ENCODE peak calls at places on chromosomes 2 and 18, in five cellular contexts. T is spleen, N is tibial nerve, F is ovary, B is DND-41. Q is an unnamed sample.

GRCh38 chr2:205733648-205734047 is 51.3 kb downstream of the NRP2 start:
- DNase-seq in T (no peak), F (peak), B (no peak), N (no peak), Q (no peak)

GRCh38 chr18:43587538-43588153 is 310.4 kb upstream of the SYT4 start:
- DNase-seq in T (no peak), N (no peak), B (no peak), F (no peak), Q (no peak)

GRCh38 chr2:21146638-21147037 is 22.9 kb downstream of the TDRD15 start:
- DNase-seq in T (no peak), N (no peak), B (no peak), F (no peak), Q (no peak)

GRCh38 chr18:31486165-31486564 is 11.8 kb upstream of the DSG2 start:
- DNase-seq in B (no peak), N (no peak), F (peak), T (no peak), Q (no peak)

GRCh38 chr2:48529189-48529588 is 765 bp upstream of the STON1 start:
- DNase-seq in B (no peak), T (no peak), N (no peak), F (peak), Q (no peak)

GRCh38 chr18:2303517-2304238 is 267.6 kb downstream of the METTL4 start:
- DNase-seq in F (no peak), B (no peak), T (no peak), N (no peak), Q (no peak)

GRCh38 chr2:64338910-64339500 is 115.0 kb upstream of the LGALSL start:
- DNase-seq in N (no peak), B (peak), T (no peak), F (no peak), Q (no peak)

GRCh38 chr2:134397146-134397896 is 143.4 kb downstream of the MGAT5 start:
- DNase-seq in F (no peak), N (no peak), T (no peak), B (no peak), Q (no peak)

GRCh38 chr2:236289766-236290462 is 25.7 kb upstream of the ASB18 start:
- DNase-seq in N (no peak), T (no peak), F (no peak), B (no peak), Q (no peak)

GRCh38 chr2:216679658-216680024 is 15.7 kb downstream of the IGFBP5 start:
- DNase-seq in N (no peak), T (peak), B (no peak), F (no peak), Q (peak)

GRCh38 chr2:134160793-134161504 is 92.9 kb upstream of the MGAT5 start:
- DNase-seq in B (no peak), F (no peak), T (peak), N (no peak), Q (peak)

GRCh38 chr2:26491563-26492167 is 13.7 kb upstream of the OTOF start:
- DNase-seq in T (peak), N (no peak), B (no peak), F (no peak), Q (no peak)

GRCh38 chr2:113273031-113273551 is 5.6 kb downstream of the PAX8 start:
- DNase-seq in F (no peak), T (no peak), B (peak), N (no peak), Q (no peak)

GRCh38 chr2:45469314-45470099 is 141.6 kb downstream of the SRBD1 start:
- DNase-seq in T (no peak), B (no peak), F (no peak), N (no peak), Q (no peak)

GRCh38 chr2:218329027-218329825 is 27.4 kb upstream of the CATIP start:
- DNase-seq in N (no peak), T (no peak), B (no peak), F (no peak), Q (no peak)

GRCh38 chr2:673615-674318 is 3.4 kb downstream of the TMEM18 start:
- DNase-seq in N (no peak), T (no peak), B (no peak), F (no peak), Q (no peak)

GRCh38 chr2:133484106-133484505 is 84.2 kb downstream of the NCKAP5 start:
- DNase-seq in F (no peak), B (no peak), T (no peak), N (no peak), Q (no peak)

GRCh38 chr2:111686994-111687393 is 197.0 kb downstream of the ANAPC1 start:
- DNase-seq in B (no peak), F (no peak), T (no peak), N (no peak), Q (no peak)

GRCh38 chr2:128608911-128609880 is 290.5 kb upstream of the HS6ST1 start:
- DNase-seq in T (peak), B (no peak), F (no peak), N (no peak), Q (no peak)

GRCh38 chr2:128607440-128607839 is 288.8 kb upstream of the HS6ST1 start:
- DNase-seq in F (no peak), N (peak), B (no peak), T (peak), Q (no peak)

GRCh38 chr2:128605931-128606330 is 287.3 kb upstream of the HS6ST1 start:
- DNase-seq in T (peak), F (no peak), B (no peak), N (no peak), Q (no peak)

GRCh38 chr2:128606837-128607236 is 288.2 kb upstream of the HS6ST1 start:
- DNase-seq in N (peak), F (no peak), B (no peak), T (peak), Q (no peak)

GRCh38 chr2:128607981-128608506 is 289.4 kb upstream of the HS6ST1 start:
- DNase-seq in N (peak), F (no peak), T (peak), B (no peak), Q (no peak)
- H3K4me3 ChIP-seq in N (no peak), F (no peak), T (no peak), B (no peak), Q (no peak)

GRCh38 chr2:25001329-25001637 is 29.5 kb upstream of the DNAJC27 start:
- DNase-seq in B (no peak), T (no peak), N (no peak), F (no peak), Q (no peak)

DNA sequence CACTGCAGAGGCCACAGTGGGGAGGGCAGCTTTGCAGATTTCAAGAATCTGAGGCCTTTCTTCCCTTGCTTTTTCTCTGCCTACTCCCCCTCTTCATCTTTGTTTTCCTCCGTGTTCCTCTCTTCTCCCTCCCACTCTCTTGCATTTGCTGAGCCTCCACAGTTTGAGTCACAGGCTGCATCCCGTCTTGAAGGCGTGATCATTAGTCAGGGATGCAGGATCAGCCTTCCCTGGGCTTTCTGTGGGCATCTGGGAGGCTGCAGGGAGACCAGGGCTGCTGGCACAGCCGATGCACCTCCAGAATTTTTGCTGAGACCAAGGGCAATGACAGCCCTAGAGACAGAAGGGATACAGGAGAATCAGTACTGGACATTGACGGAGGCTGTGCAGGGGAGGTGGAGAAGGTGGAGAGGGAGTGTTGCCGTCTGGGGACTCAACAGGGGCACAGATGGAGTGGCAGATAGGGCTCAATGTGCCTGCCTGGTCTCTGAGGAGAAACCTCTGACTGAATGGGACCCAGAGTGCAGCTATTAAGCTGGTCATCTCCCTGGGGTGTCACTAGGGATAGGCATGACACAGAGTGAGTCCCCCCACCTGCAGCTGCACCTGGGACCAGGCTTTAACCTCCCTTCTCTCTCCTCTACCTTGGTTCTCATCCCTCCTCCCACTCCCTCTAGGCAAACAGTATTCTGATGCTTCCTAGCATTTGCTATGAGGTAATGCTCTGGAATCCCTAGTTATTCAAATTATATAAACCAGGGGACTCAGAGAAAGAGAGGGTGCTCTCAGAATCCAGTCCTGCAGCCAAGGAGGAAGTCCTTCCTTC is 29.0 kb upstream of the DNAJC27 start:
- DNase-seq in N (no peak), B (no peak), T (no peak), F (no peak), Q (no peak)
- H3K27ac ChIP-seq in N (peak), B (no peak), T (no peak), F (no peak), Q (no peak)

DNA sequence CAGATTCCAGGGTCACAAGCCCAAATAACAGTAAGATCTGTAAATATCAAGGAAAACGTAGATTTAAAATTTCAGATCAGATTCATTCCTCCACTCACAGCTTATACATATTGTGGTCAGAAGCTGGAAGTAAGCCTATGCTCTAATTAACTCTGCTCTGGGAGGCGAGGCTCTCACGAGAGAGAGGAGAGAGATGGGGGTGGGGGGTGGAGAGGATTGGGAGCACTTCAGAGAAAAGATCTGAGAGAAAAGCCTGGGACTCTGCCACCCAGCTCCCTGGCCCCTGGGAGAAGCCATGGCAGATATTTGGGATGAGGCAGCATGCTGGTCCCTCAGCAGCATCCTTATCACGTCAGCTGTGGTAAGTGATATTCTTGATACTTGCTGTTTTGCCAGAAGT is 265.2 kb downstream of the HRH4 start:
- DNase-seq in B (no peak), N (no peak), F (no peak), T (no peak), Q (no peak)
- H3K4me3 ChIP-seq in B (no peak), N (no peak), F (no peak), T (no peak), Q (no peak)

GRCh38 chr2:230828272-230828961 is 36.3 kb upstream of the ITM2C start:
- DNase-seq in T (peak), N (no peak), F (no peak), B (no peak), Q (peak)
- H3K27ac ChIP-seq in T (no peak), N (no peak), F (no peak), B (no peak), Q (no peak)

GRCh38 chr2:42764901-42765300 is 966 bp upstream of the OXER1 start:
- DNase-seq in N (no peak), F (no peak), B (no peak), T (no peak), Q (no peak)
- H3K4me3 ChIP-seq in N (no peak), F (no peak), B (no peak), T (no peak), Q (no peak)

GRCh38 chr2:37281916-37282315 is 42.7 kb downstream of the PRKD3 start:
- DNase-seq in B (no peak), T (no peak), N (no peak), F (no peak), Q (no peak)

GRCh38 chr2:37283207-37283606 is 41.4 kb downstream of the PRKD3 start:
- DNase-seq in B (no peak), T (no peak), N (no peak), F (no peak), Q (no peak)

GRCh38 chr2:37282746-37283145 is 41.9 kb downstream of the PRKD3 start:
- DNase-seq in B (no peak), F (no peak), N (no peak), T (no peak), Q (no peak)

GRCh38 chr2:37287966-37288365 is 36.7 kb downstream of the PRKD3 start:
- DNase-seq in N (no peak), B (no peak), F (no peak), T (no peak), Q (no peak)

GRCh38 chr2:37284386-37284785 is 40.2 kb downstream of the PRKD3 start:
- DNase-seq in F (no peak), N (no peak), T (no peak), B (no peak), Q (no peak)
- H3K27ac ChIP-seq in F (no peak), N (no peak), T (no peak), B (no peak), Q (no peak)

GRCh38 chr2:101753720-101754490 is 56.4 kb downstream of the MAP4K4 start:
- DNase-seq in N (no peak), T (no peak), F (no peak), B (no peak), Q (no peak)

GRCh38 chr2:101751875-101752619 is 54.5 kb downstream of the MAP4K4 start:
- DNase-seq in F (no peak), T (no peak), N (no peak), B (no peak), Q (no peak)

GRCh38 chr2:101753207-101753616 is 55.7 kb downstream of the MAP4K4 start:
- DNase-seq in F (no peak), T (no peak), N (no peak), B (no peak), Q (no peak)

GRCh38 chr2:101751276-101751675 is 53.8 kb downstream of the MAP4K4 start:
- DNase-seq in T (no peak), N (no peak), F (no peak), B (no peak), Q (no peak)

GRCh38 chr2:101752708-101753107 is 55.2 kb downstream of the MAP4K4 start:
- DNase-seq in T (no peak), N (no peak), B (no peak), F (no peak), Q (peak)
- H3K4me3 ChIP-seq in T (no peak), N (no peak), B (no peak), F (no peak), Q (no peak)

DNA sequence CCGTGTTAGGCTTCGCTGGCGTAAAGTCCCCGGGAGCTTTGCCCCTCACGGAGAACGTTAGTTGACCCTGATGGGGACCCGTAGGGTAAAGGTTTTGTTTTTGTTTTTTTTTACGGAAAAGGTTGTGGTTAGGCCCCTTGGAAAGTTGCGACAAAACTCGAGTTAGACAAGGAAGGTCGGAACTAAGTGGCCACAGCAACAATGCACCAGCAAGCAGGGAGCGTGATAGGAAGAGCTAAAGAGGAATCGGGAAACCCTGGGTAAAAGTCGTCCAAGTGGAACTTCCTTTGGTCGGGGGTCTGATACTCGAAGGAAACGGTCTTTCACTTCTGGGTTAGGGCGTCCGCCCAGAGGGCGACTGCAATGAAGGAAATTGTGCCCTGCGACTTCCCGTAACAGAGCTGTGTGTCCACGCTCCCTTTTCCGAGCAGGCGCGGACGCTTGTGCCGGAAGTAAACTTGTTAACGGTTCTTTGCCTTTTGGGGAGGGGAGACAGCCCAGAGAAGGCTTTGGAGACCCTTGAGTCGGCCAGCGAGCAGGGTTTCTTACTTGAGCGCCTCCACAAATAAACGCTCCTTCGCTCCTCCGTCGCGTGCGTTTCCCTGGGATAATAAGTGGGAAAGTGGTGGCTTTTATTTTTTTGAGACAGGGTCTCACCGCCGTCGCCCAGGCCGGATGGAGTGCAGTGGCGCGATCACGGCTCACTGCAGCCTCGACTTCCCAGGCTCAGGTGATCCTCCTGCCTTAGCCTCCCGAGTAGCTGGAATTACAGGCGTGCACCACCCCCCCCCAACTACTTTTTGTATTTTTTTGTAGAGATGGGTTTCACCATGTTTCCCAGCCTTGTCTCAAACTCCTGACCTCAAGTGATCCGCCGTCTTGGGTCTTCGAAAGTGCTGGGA is 641 bp upstream of the CLASP1 start:
- DNase-seq in N (peak), T (peak), F (peak), B (peak), Q (peak)
- H3K27ac ChIP-seq in N (peak), T (peak), F (peak), B (peak), Q (peak)

DNA sequence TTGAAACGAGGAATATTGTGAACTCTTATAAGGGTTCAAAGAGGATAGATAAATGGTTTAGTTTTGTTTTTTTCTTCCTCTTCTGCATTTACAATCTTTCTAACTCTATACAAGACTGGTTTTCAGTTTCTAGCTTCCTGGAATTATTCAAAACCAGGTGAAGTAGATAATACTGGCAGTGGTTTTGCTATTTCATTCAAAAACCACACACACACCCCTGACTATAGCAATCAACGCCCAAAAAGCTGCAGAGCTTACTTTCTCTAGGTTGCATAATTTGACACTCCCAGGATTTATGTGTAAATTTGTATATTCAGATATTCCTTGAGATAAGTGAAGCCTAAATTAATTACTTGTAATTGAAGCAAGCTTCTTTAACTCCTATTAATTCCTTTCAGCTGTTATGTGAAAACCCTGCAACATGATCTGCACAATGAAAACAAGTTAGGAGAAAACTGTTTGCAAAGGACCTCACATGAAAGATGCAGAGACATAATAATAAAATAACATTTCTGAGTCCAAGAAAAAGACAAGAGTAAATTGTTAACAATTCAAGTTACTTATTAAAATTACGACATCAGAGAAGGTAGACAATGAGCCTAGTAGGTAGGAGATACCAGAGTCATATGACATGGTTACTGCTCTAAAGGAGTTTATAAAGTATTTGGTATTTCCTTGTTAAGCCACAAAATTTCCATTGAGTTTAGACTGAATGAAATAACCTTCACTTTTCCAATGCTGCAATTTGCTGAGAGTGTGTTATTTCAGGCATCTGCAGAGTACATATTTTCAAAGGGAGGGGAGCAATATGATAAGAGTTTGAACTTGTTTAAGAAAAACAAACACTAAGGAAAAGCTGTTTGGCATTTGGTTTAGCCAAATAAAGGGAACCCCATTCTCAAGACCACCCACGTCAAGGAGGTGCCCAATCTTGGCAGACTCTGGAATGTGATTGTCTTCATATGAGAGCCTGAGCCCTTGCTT is 1.6 kb upstream of the NFE2L2 start:
- DNase-seq in F (no peak), T (no peak), B (peak), N (no peak), Q (no peak)
- H3K4me3 ChIP-seq in F (peak), T (peak), B (peak), N (peak), Q (no peak)

GRCh38 chr2:196383799-196384198 is 212.4 kb upstream of the STK17B start:
- DNase-seq in T (no peak), N (no peak), F (no peak), B (no peak), Q (no peak)

GRCh38 chr2:196380098-196380497 is 208.7 kb upstream of the STK17B start:
- DNase-seq in F (no peak), N (no peak), B (no peak), T (no peak), Q (no peak)

GRCh38 chr2:196380575-196380974 is 209.2 kb upstream of the STK17B start:
- DNase-seq in T (no peak), F (no peak), N (no peak), B (no peak), Q (no peak)

GRCh38 chr2:196381464-196381863 is 210.1 kb upstream of the STK17B start:
- DNase-seq in N (no peak), B (no peak), F (no peak), T (no peak), Q (no peak)

GRCh38 chr2:196384729-196385128 is 213.4 kb upstream of the STK17B start:
- DNase-seq in T (no peak), N (no peak), F (no peak), B (no peak), Q (no peak)
- H3K27ac ChIP-seq in T (no peak), N (no peak), F (no peak), B (no peak), Q (no peak)

Q was measured in heart right ventricle.